ENCODE peak calls at places on chromosomes 4 and X, in four cellular contexts. One of them, this sample, is unnamed.

GRCh38 chrX:117510453-117510852 is 606.2 kb downstream of the KLHL13 start:
- DNase-seq in K562: no peak
- DNase-seq in H1: no peak
- DNase-seq in GM12878: no peak
- DNase-seq in this sample: peak

GRCh38 chr4:133938061-133938460 is 263.5 kb downstream of the PABPC4L start:
- DNase-seq in H1: no peak
- DNase-seq in K562: no peak
- DNase-seq in GM12878: no peak
- DNase-seq in this sample: no peak

GRCh38 chr4:137927972-137928371 is 314.2 kb downstream of the SLC7A11 start:
- DNase-seq in H1: no peak
- DNase-seq in GM12878: no peak
- DNase-seq in K562: no peak
- DNase-seq in this sample: no peak

GRCh38 chr4:12729384-12729783 is 754.8 kb downstream of the RAB28 start:
- DNase-seq in H1: no peak
- DNase-seq in GM12878: no peak
- DNase-seq in K562: peak
- DNase-seq in this sample: peak

GRCh38 chr4:41693629-41694028 is 54.9 kb downstream of the PHOX2B start:
- DNase-seq in GM12878: no peak
- DNase-seq in K562: no peak
- DNase-seq in H1: no peak
- DNase-seq in this sample: peak

GRCh38 chrX:13689519-13690211 is 737 bp downstream of the RAB9A start:
- DNase-seq in K562: no peak
- DNase-seq in H1: no peak
- DNase-seq in GM12878: no peak
- DNase-seq in this sample: no peak

GRCh38 chrX:13791559-13791958 is 25.3 kb downstream of the GPM6B start:
- DNase-seq in H1: no peak
- DNase-seq in GM12878: no peak
- DNase-seq in K562: no peak
- DNase-seq in this sample: no peak

GRCh38 chr4:38601244-38601915 is 62.6 kb upstream of the KLF3 start:
- DNase-seq in K562: no peak
- DNase-seq in GM12878: no peak
- DNase-seq in H1: no peak
- DNase-seq in this sample: no peak

GRCh38 chr4:151176711-151177110 is 77.3 kb downstream of the RPS3A start:
- DNase-seq in H1: no peak
- DNase-seq in GM12878: no peak
- DNase-seq in K562: no peak
- DNase-seq in this sample: no peak

GRCh38 chrX:154409222-154409871 is at the start of gene DNASE1L1:
- DNase-seq in H1: peak
- DNase-seq in GM12878: no peak
- DNase-seq in K562: peak
- DNase-seq in this sample: no peak

GRCh38 chrX:63270873-63271272 is 80.3 kb downstream of the SPIN4 start:
- DNase-seq in GM12878: no peak
- DNase-seq in K562: no peak
- DNase-seq in H1: no peak
- DNase-seq in this sample: no peak

GRCh38 chr4:158710814-158711213 is 12.4 kb downstream of the PPID start:
- DNase-seq in H1: no peak
- DNase-seq in GM12878: no peak
- DNase-seq in K562: no peak
- DNase-seq in this sample: no peak

GRCh38 chrX:96684339-96685204 is at the start of gene DIAPH2:
- DNase-seq in H1: peak
- DNase-seq in K562: no peak
- DNase-seq in GM12878: peak
- DNase-seq in this sample: peak

GRCh38 chrX:25524150-25524549 is 508.4 kb upstream of the ARX start:
- DNase-seq in GM12878: no peak
- DNase-seq in H1: no peak
- DNase-seq in K562: no peak
- DNase-seq in this sample: no peak

GRCh38 chr4:73832651-73833237 is 3.7 kb upstream of the CXCL6 start:
- DNase-seq in GM12878: no peak
- DNase-seq in K562: peak
- DNase-seq in H1: no peak
- DNase-seq in this sample: no peak

GRCh38 chrX:37959212-37960021 is 46.9 kb upstream of the SYTL5 start:
- DNase-seq in K562: no peak
- DNase-seq in H1: no peak
- DNase-seq in GM12878: no peak
- DNase-seq in this sample: no peak
- TF ChIP-seq USF2 in K562: no peak
- TF ChIP-seq USF2 in H1: no peak
- TF ChIP-seq USF2 in GM12878: no peak
- TF ChIP-seq USF2 in this sample: no peak

GRCh38 chr4:5168891-5169290 is 117.6 kb downstream of the STK32B start:
- DNase-seq in K562: no peak
- DNase-seq in GM12878: no peak
- DNase-seq in H1: no peak
- DNase-seq in this sample: no peak

GRCh38 chr4:5162909-5163508 is 111.7 kb downstream of the STK32B start:
- DNase-seq in H1: no peak
- DNase-seq in GM12878: no peak
- DNase-seq in K562: no peak
- DNase-seq in this sample: no peak

GRCh38 chr4:5164221-5164912 is 113.1 kb downstream of the STK32B start:
- DNase-seq in GM12878: no peak
- DNase-seq in K562: no peak
- DNase-seq in H1: no peak
- DNase-seq in this sample: no peak

GRCh38 chr4:5166377-5166776 is 115.1 kb downstream of the STK32B start:
- DNase-seq in GM12878: no peak
- DNase-seq in K562: no peak
- DNase-seq in H1: no peak
- DNase-seq in this sample: no peak

DNA sequence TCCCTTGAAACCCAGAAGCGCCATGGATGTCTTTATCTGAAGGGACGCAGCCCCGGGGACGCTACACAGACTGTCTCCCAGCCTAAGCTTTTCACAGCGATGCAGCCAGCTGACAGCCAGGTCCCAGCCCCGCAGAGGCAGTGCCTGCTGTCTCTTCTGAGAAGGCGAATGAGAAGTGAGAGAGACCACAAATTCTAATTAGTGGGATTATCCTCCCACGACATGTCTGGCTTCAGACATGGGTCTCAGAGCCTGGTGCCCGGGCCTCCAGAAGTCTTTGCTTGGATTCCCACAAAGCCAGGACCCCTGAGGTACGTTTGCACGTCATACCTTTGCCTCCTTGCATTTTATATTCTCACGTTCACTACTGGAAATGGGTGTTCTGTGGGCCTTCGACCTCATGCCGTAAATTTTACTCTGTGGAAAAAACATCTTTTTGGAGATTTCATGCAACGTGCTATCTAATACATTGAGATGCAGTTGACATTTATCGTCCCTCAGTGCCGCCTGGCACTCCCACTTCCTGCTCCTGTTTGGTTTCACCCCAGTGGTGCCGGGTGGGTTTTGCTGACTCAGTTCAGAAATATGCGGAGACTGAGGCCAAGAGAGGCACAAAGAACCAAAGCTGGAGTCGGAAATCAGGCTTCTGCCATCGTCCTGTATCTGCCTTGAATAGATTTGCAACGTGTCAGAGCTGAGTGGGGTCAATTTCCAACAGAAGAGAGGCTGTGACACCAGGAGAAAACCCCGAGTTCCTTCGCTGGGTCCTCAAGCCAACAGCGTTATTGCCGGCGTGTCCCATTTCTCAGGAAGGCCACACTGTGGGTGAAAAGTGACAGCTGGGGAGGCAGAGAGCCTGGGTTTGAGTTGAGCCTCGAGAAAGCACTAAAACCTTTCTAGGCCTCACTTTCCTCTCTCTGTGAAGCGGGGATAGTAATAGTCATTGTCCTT is 114.4 kb downstream of the STK32B start:
- DNase-seq in H1: peak
- DNase-seq in GM12878: no peak
- DNase-seq in K562: no peak
- DNase-seq in this sample: no peak
- TF ChIP-seq NRF1 in H1: no peak
- TF ChIP-seq NRF1 in GM12878: no peak
- TF ChIP-seq NRF1 in K562: no peak
- TF ChIP-seq NRF1 in this sample: no peak

DNA sequence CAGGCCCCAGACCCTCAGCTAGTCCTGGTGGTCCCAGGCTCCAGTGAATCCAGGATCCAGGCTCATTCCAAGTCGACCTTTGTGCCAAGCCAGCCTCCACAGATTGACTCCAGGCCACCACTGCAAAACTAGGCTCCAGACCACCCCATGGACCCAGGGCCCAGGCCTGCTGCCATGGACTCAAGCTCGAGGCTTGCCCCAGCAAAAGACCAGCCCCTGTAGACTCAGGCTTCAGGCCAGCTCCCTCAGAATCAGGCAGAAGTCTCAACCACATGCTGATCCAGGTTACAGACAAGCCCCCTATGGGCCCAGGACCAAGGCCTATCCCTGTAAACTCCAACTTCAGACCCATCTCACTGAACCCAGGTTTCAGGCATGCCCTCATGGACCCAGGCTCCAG is 692.4 kb downstream of the PCDH19 start:
- DNase-seq in H1: no peak
- DNase-seq in K562: no peak
- DNase-seq in GM12878: no peak
- DNase-seq in this sample: no peak
- TF ChIP-seq USF2 in H1: no peak
- TF ChIP-seq USF2 in K562: no peak
- TF ChIP-seq USF2 in GM12878: no peak
- TF ChIP-seq USF2 in this sample: no peak

GRCh38 chr4:125682730-125683129 is 368.0 kb downstream of the FAT4 start:
- DNase-seq in GM12878: no peak
- DNase-seq in H1: no peak
- DNase-seq in K562: no peak
- DNase-seq in this sample: no peak

GRCh38 chr4:125677665-125678307 is 363.0 kb downstream of the FAT4 start:
- DNase-seq in GM12878: no peak
- DNase-seq in H1: no peak
- DNase-seq in K562: no peak
- DNase-seq in this sample: no peak

GRCh38 chr4:125676583-125676982 is 361.8 kb downstream of the FAT4 start:
- DNase-seq in GM12878: no peak
- DNase-seq in K562: no peak
- DNase-seq in H1: no peak
- DNase-seq in this sample: no peak

GRCh38 chr4:125679989-125680388 is 365.2 kb downstream of the FAT4 start:
- DNase-seq in H1: no peak
- DNase-seq in K562: no peak
- DNase-seq in GM12878: no peak
- DNase-seq in this sample: no peak

DNA sequence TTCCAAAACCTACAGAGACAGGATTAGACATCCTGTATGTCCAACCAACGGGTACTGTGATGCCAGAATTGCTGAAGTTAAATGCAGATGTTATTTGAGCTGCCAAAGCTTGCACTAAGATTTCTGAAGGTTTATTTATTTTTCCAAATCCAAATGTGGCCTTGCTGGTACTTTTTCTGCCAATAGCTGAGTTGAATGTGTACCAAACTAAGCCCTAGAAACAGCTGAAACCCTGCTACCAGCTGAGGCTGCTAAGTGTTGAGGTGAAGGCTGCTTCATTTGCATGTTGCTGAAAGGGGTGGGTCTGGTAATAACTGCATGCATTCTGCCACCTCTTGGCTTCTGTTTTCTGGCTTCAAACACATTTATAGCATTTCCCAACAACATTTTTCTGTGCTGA is 366.5 kb downstream of the FAT4 start:
- DNase-seq in K562: no peak
- DNase-seq in H1: no peak
- DNase-seq in GM12878: no peak
- DNase-seq in this sample: no peak
- TF ChIP-seq NRF1 in K562: no peak
- TF ChIP-seq NRF1 in H1: no peak
- TF ChIP-seq NRF1 in GM12878: no peak
- TF ChIP-seq NRF1 in this sample: no peak

DNA sequence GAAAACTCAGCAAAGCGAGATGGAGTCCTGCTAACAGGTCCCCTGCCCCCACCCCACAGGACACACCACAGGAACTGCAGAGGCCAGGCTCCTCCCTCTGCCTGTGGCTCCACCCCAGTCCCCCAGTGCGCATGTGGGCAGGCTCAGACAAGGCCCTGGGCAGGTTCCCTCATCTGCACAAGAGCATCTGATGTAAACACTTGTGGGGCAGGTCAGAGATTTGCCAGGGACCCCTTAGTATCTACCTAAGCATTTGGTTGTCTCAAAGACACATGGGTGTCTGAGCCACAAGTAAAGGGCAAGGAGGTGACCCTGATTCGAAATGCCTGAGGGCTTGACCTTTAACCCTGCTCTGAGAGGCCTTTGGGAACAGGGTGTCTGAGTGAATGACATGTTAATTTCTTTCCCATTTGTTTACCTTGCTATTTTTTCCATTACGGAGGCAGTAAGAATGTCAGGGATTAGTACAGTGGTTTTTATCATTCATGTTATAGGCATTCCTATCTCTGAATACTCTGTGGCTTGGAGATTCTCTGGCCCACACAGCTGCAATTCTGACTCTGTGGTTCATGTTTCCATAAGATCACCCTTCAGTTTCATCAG is 85.3 kb downstream of the ZNF518B start:
- DNase-seq in H1: peak
- DNase-seq in GM12878: no peak
- DNase-seq in K562: peak
- DNase-seq in this sample: no peak
- TF ChIP-seq USF2 in H1: no peak
- TF ChIP-seq USF2 in GM12878: no peak
- TF ChIP-seq USF2 in K562: no peak
- TF ChIP-seq USF2 in this sample: no peak

GRCh38 chr4:157184300-157184699 is 36.2 kb upstream of the GRIA2 start:
- DNase-seq in GM12878: no peak
- DNase-seq in K562: no peak
- DNase-seq in H1: no peak
- DNase-seq in this sample: no peak
- TF ChIP-seq NRF1 in GM12878: no peak
- TF ChIP-seq NRF1 in K562: no peak
- TF ChIP-seq NRF1 in H1: no peak
- TF ChIP-seq NRF1 in this sample: no peak

DNA sequence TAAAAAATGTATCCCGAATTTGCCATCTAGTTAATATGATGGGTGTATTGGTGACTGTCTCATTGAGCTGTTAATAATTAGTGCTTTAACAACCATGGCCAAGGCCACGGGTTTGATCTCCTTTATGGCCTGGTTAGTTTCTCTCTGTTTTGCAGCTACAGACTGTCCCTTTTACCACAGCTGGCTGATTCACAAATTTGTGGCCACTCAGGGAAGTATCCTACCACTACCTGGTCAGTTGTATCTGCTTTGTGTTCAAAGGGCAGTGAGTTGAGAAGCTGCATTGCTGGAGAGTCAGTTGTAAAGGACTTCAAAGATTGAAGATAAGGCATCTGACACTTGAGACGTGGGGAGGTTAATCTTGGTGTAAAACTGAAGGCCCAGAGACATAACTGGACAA is 219.1 kb upstream of the BMP3 start:
- DNase-seq in H1: no peak
- DNase-seq in GM12878: no peak
- DNase-seq in K562: no peak
- DNase-seq in this sample: no peak
- TF ChIP-seq USF2 in H1: no peak
- TF ChIP-seq USF2 in GM12878: no peak
- TF ChIP-seq USF2 in K562: no peak
- TF ChIP-seq USF2 in this sample: no peak

This sample was measured in SK-N-SH.